ENCODE peak calls at places on chromosome 17, in ten cellular contexts. J, Q, F, A, X, T, U, V, H and K are unnamed samples.

GRCh38 chr17:77728022-77728671 is 230.4 kb upstream of the TNRC6C start:
- DNase-seq in J (no peak), Q (peak), F (no peak), A (peak), X (no peak), T (no peak), U (no peak), V (no peak), H (peak), K (peak)

GRCh38 chr17:2122641-2123302 is 67.9 kb downstream of the HIC1 start:
- DNase-seq in J (no peak), Q (peak), F (no peak), A (peak), X (no peak), T (peak), U (peak), V (peak), H (no peak), K (peak)

GRCh38 chr17:78342438-78343098 is 17.3 kb downstream of the SOCS3 start:
- DNase-seq in J (no peak), Q (peak), F (no peak), A (peak), X (no peak), T (peak), U (no peak), V (no peak), H (no peak), K (peak)

GRCh38 chr17:50027639-50028206 is 28.2 kb upstream of the ITGA3 start:
- DNase-seq in J (no peak), Q (peak), F (no peak), A (peak), X (no peak), T (peak), U (no peak), V (peak), H (no peak), K (peak)

GRCh38 chr17:32876414-32877163 is at the start of gene MYO1D:
- DNase-seq in J (peak), Q (peak), F (peak), A (peak), X (peak), T (peak), U (peak), V (peak), H (peak), K (peak)

GRCh38 chr17:292531-293382 is 59.9 kb downstream of the RPH3AL start:
- DNase-seq in J (no peak), Q (no peak), F (no peak), A (no peak), X (no peak), T (peak), U (no peak), V (no peak), H (no peak), K (peak)

GRCh38 chr17:7478276-7479138 is 924 bp downstream of the ZBTB4 start:
- DNase-seq in J (peak), Q (peak), F (no peak), A (peak), X (peak), T (peak), U (peak), V (peak), H (peak), K (peak)

GRCh38 chr17:76901542-76902197 is 33.5 kb downstream of the MGAT5B start:
- DNase-seq in J (no peak), Q (no peak), F (no peak), A (no peak), X (no peak), T (no peak), U (no peak), V (no peak), H (no peak), K (no peak)

GRCh38 chr17:78013683-78014467 is 55.4 kb downstream of the TNRC6C start:
- DNase-seq in J (peak), Q (peak), F (peak), A (peak), X (peak), T (peak), U (peak), V (peak), H (peak), K (peak)

GRCh38 chr17:43449470-43450202 is 34.1 kb upstream of the DHX8 start:
- DNase-seq in J (no peak), Q (no peak), F (no peak), A (peak), X (no peak), T (peak), U (no peak), V (no peak), H (no peak), K (no peak)

GRCh38 chr17:80201446-80201845 is 18.7 kb downstream of the SGSH start:
- DNase-seq in J (no peak), Q (no peak), F (no peak), A (no peak), X (no peak), T (no peak), U (no peak), V (no peak), H (no peak), K (no peak)

GRCh38 chr17:79872762-79873161 is 33.5 kb upstream of the CBX4 start:
- DNase-seq in J (no peak), Q (no peak), F (no peak), A (no peak), X (no peak), T (no peak), U (no peak), V (no peak), H (no peak), K (no peak)

GRCh38 chr17:1617620-1618174 is 10.9 kb downstream of the SLC43A2 start:
- DNase-seq in J (no peak), Q (peak), F (no peak), A (peak), X (no peak), T (no peak), U (no peak), V (peak), H (peak), K (no peak)

GRCh38 chr17:28597606-28598383 is 1.0 kb downstream of the SPAG5 start:
- DNase-seq in J (no peak), Q (peak), F (no peak), A (no peak), X (no peak), T (no peak), U (no peak), V (no peak), H (peak), K (no peak)

GRCh38 chr17:80339118-80339517 is 75.8 kb upstream of the ENDOV start:
- DNase-seq in J (no peak), Q (no peak), F (no peak), A (no peak), X (no peak), T (no peak), U (no peak), V (peak), H (no peak), K (no peak)

GRCh38 chr17:909642-910323 is 69.8 kb downstream of the NXN start:
- DNase-seq in J (no peak), Q (no peak), F (no peak), A (peak), X (no peak), T (no peak), U (no peak), V (no peak), H (peak), K (no peak)

GRCh38 chr17:46911311-46911710 is 11.6 kb upstream of the GOSR2 start:
- DNase-seq in J (no peak), Q (no peak), F (no peak), A (no peak), X (no peak), T (no peak), U (no peak), V (no peak), H (no peak), K (peak)

GRCh38 chr17:16304832-16305231 is 48.4 kb downstream of the CENPV start:
- DNase-seq in J (no peak), Q (peak), F (no peak), A (peak), X (no peak), T (no peak), U (peak), V (no peak), H (peak), K (no peak)

GRCh38 chr17:27379863-27380533 is 76.2 kb upstream of the KSR1 start:
- DNase-seq in J (peak), Q (no peak), F (no peak), A (peak), X (no peak), T (peak), U (peak), V (peak), H (peak), K (peak)

GRCh38 chr17:33778505-33779398 is 476.3 kb upstream of the CCL2 start:
- DNase-seq in J (peak), Q (peak), F (peak), A (peak), X (peak), T (peak), U (peak), V (peak), H (peak), K (no peak)

GRCh38 chr17:52410781-52411180 is 252.3 kb upstream of the CA10 start:
- DNase-seq in J (no peak), Q (no peak), F (no peak), A (no peak), X (no peak), T (no peak), U (no peak), V (no peak), H (no peak), K (no peak)

GRCh38 chr17:79977711-79978544 is 57.7 kb downstream of the TBC1D16 start:
- DNase-seq in J (no peak), Q (peak), F (no peak), A (no peak), X (no peak), T (no peak), U (no peak), V (no peak), H (no peak), K (no peak)

GRCh38 chr17:17384961-17385360 is 81.8 kb downstream of the NT5M start:
- DNase-seq in J (no peak), Q (no peak), F (no peak), A (no peak), X (no peak), T (no peak), U (no peak), V (no peak), H (no peak), K (no peak)

GRCh38 chr17:49969794-49970389 is 902 bp downstream of the DLX4 start:
- DNase-seq in J (no peak), Q (no peak), F (no peak), A (no peak), X (no peak), T (no peak), U (no peak), V (no peak), H (no peak), K (no peak)

GRCh38 chr17:31532161-31532515 is 140.7 kb downstream of the RAB11FIP4 start:
- DNase-seq in J (no peak), Q (no peak), F (no peak), A (no peak), X (no peak), T (no peak), U (no peak), V (no peak), H (no peak), K (no peak)

GRCh38 chr17:27667656-27668487 is 36.9 kb downstream of the LGALS9 start:
- DNase-seq in J (no peak), Q (no peak), F (no peak), A (no peak), X (no peak), T (no peak), U (no peak), V (no peak), H (no peak), K (no peak)

GRCh38 chr17:59347975-59348391 is 16.5 kb downstream of the YPEL2 start:
- DNase-seq in J (no peak), Q (peak), F (no peak), A (no peak), X (no peak), T (no peak), U (no peak), V (no peak), H (no peak), K (no peak)

GRCh38 chr17:50150354-50151040 is at the start of gene PPP1R9B:
- DNase-seq in J (no peak), Q (no peak), F (no peak), A (no peak), X (no peak), T (no peak), U (no peak), V (no peak), H (no peak), K (peak)

GRCh38 chr17:43319293-43320124 is 79.3 kb upstream of the ARL4D start:
- DNase-seq in J (no peak), Q (no peak), F (no peak), A (no peak), X (no peak), T (no peak), U (no peak), V (no peak), H (no peak), K (no peak)

DNA sequence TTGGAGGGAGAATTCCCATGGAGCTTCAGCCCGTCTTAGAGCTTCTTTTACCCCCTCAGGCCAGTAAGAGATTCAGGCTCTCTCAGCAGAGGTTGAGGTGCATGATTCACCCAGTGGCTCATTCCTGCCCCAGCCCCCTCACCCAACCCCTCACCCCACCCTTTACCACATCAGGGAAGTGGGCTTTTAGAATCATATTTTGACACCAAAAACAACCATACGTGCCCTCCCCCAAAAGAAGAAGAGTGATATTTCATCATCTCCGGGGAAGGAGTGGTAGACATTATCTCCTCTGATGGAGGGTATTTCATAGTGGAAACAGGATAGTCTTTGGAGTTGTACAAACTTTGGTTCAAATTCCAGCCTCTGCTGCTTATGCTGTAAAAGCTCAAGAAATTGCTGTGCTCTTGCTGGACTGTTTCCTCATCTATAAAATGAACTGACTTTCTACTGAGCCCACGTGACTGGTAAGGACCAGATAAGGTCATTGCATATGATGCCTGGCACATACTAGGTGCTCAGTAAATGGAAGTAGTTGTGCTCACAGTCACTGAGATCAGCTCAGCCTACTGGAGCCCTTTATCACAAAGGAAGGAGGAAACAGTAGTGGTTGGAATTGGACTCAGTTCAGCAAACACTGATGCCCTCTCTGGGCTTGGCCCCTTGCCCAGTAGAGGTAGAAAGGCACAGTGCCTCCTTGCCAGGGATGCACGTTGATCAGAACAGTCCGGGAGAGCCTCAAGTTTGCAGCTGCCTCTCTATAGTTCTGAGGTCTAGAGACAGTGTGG is 18.3 kb upstream of the CCL5 start:
- DNase-seq in J (no peak), Q (no peak), F (no peak), A (no peak), X (no peak), T (peak), U (no peak), V (peak), H (no peak), K (no peak)
- H3K27ac ChIP-seq in J (no peak), Q (no peak), F (no peak), A (no peak), X (no peak), T (no peak), U (no peak), V (no peak), H (no peak), K (no peak)

GRCh38 chr17:58344047-58344790 is 7.8 kb downstream of the SUPT4H1 start:
- DNase-seq in J (no peak), Q (no peak), F (peak), A (no peak), X (peak), T (no peak), U (no peak), V (peak), H (no peak), K (no peak)
- H3K27ac ChIP-seq in J (no peak), Q (no peak), F (peak), A (no peak), X (peak), T (no peak), U (no peak), V (peak), H (no peak), K (no peak)

GRCh38 chr17:64234961-64235360 is 28.1 kb downstream of the TEX2 start:
- DNase-seq in J (no peak), Q (no peak), F (no peak), A (no peak), X (no peak), T (no peak), U (no peak), V (no peak), H (no peak), K (no peak)

GRCh38 chr17:64229815-64230550 is 33.1 kb downstream of the TEX2 start:
- DNase-seq in J (no peak), Q (no peak), F (no peak), A (no peak), X (no peak), T (no peak), U (no peak), V (no peak), H (no peak), K (no peak)

GRCh38 chr17:64231567-64232141 is 31.4 kb downstream of the TEX2 start:
- DNase-seq in J (no peak), Q (no peak), F (no peak), A (no peak), X (no peak), T (no peak), U (no peak), V (no peak), H (peak), K (no peak)

GRCh38 chr17:64232466-64233262 is 30.4 kb downstream of the TEX2 start:
- DNase-seq in J (no peak), Q (no peak), F (no peak), A (no peak), X (no peak), T (no peak), U (no peak), V (no peak), H (no peak), K (no peak)

DNA sequence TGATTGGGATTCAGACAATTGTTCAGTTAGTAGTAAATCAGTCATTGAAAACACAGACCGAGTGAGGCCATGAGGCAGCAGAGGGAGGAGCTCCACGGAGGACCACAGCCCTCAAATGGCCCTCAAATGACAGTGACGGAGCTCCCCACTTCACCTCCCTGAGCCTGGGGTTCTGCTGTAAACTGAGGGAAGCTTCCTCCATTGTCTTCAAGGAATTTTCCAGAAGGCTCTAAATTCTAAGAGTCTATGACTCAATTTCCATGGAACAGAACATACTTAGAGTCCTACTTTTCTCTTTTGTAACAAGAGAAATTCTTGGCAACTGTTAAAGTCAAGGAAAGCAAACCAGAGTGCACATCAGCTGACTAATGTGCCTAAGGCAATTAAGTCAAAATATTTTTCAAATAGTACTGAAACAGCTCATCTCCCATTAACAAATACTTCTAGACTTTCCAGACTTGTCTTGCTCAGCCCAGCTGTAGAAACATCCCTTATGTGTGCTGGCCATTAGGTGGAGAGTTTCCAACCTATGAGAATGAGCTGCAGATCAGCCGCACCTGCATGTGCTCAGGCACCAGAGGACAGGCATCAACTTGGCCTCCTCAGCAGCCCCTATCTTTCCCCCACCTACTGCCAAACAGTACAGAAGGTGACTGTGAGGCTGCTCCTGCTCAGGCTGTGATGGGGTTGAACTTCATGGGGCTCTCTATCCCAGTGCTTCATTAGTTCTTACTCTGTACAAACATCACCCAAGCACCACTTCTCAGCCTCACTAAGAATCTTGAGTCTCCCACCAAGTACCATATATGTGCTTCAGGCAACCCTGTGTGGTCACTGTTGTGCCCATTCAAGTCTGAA is 32.3 kb downstream of the TEX2 start:
- DNase-seq in J (no peak), Q (no peak), F (no peak), A (peak), X (no peak), T (no peak), U (no peak), V (no peak), H (no peak), K (no peak)
- H3K27ac ChIP-seq in J (no peak), Q (no peak), F (no peak), A (peak), X (no peak), T (peak), U (no peak), V (peak), H (peak), K (peak)

GRCh38 chr17:72519598-72519936 is 398.7 kb downstream of the SOX9 start:
- DNase-seq in J (no peak), Q (no peak), F (no peak), A (no peak), X (no peak), T (no peak), U (no peak), V (no peak), H (no peak), K (no peak)

GRCh38 chr17:72517413-72518237 is 396.8 kb downstream of the SOX9 start:
- DNase-seq in J (no peak), Q (no peak), F (no peak), A (no peak), X (no peak), T (peak), U (no peak), V (no peak), H (no peak), K (no peak)

GRCh38 chr17:72518333-72518732 is 397.5 kb downstream of the SOX9 start:
- DNase-seq in J (no peak), Q (no peak), F (no peak), A (no peak), X (no peak), T (no peak), U (no peak), V (no peak), H (no peak), K (no peak)

GRCh38 chr17:72520665-72521303 is 400.0 kb downstream of the SOX9 start:
- DNase-seq in J (no peak), Q (no peak), F (peak), A (no peak), X (no peak), T (no peak), U (no peak), V (no peak), H (no peak), K (no peak)

DNA sequence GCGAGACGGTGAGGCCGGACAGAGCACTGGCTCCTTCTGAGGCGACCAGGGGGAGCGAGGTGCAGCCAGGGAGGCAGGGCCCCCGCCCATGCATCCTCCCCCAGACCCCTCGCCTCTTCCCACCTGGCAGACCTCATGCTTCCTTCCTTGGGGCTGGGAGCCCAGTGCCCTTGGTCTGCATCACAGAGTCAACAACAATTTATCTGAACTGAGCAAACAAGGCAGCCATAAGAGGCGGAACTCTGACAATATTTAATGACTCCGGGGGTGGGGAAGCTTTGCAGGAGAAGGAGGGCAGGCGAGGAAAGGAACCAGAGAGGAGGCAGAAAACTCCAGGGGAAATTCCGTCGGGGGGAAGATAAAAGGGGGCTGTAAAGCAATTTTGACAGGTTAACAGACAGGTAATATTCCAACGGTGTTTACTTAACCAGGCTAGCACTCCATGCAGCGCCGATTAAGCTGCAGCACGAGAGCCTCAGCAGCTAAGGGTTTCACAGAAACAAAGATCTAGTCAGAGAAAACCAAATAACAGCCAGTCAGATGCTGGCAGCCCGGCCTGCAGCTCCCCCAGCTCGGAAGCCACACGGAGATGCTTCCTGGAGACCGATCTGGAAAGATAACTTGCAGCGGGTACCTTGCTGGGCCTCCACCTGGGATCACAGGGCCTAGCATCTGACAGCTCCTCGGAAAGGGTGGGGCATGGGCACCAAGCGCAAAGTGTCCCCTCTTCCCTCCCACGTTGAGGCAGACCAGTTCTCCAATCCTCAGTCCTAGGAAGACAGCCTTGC is 398.2 kb downstream of the SOX9 start:
- DNase-seq in J (no peak), Q (no peak), F (no peak), A (no peak), X (no peak), T (peak), U (no peak), V (peak), H (no peak), K (no peak)
- H3K27ac ChIP-seq in J (no peak), Q (no peak), F (no peak), A (no peak), X (no peak), T (peak), U (no peak), V (peak), H (no peak), K (no peak)